ENCODE peak calls at places on chromosomes 16 and 17, in seven cellular contexts. Z is ELF-1; Q is kidney tubule cell; W is AG08395; I is KG1; D is HEK293T; S is activated T-helper 9 cell treated with anti-CD3 and anti-CD28 coated beads, Interleukin-2, amount 50 U/mL, for 16 hours. F is an unnamed sample.

GRCh38 chr16:61998460-61998859 is 37.8 kb downstream of the CDH8 start:
- DNase-seq in Z (no peak), Q (no peak), W (no peak), I (no peak), D (no peak), S (no peak), F (no peak)

GRCh38 chr17:66268247-66268927 is 34.0 kb upstream of the PRKCA start:
- DNase-seq in Z (no peak), Q (peak; percentile 75), W (peak; percentile 78), I (no peak), D (no peak), S (no peak), F (no peak)

GRCh38 chr17:44546711-44547606 is 10.3 kb upstream of the FZD2 start:
- DNase-seq in Z (no peak), Q (peak; percentile 45), W (peak; percentile 60), I (no peak), D (no peak), S (no peak), F (no peak)

GRCh38 chr17:39935896-39936295 is 8.4 kb downstream of the LRRC3C start:
- DNase-seq in Z (no peak), Q (no peak), W (no peak), I (no peak), D (no peak), S (no peak), F (no peak)

GRCh38 chr17:75909812-75910274 is 5.2 kb upstream of the MRPL38 start:
- DNase-seq in Z (no peak), Q (no peak), W (no peak), I (no peak), D (no peak), S (no peak), F (no peak)

GRCh38 chr17:80720624-80721577 is 176.3 kb downstream of the RPTOR start:
- DNase-seq in Z (no peak), Q (peak; percentile 86), W (no peak), I (no peak), D (no peak), S (peak; percentile 62), F (peak; percentile 31)

GRCh38 chr17:31869797-31870568 is 10.9 kb upstream of the COPRS start:
- DNase-seq in Z (no peak), Q (no peak), W (peak; percentile 8), I (no peak), D (no peak), S (no peak), F (no peak)

GRCh38 chr17:60352071-60352470 is 39.9 kb downstream of the USP32 start:
- DNase-seq in Z (no peak), Q (no peak), W (no peak), I (no peak), D (no peak), S (no peak), F (no peak)

GRCh38 chr16:3074860-3075545 is 9.6 kb downstream of the IL32 start:
- DNase-seq in Z (no peak), Q (no peak), W (no peak), I (peak; percentile 68), D (no peak), S (peak; percentile 69), F (no peak)

GRCh38 chr17:83092186-83092585 is 12.8 kb downstream of the METRNL start:
- DNase-seq in Z (no peak), Q (no peak), W (no peak), I (no peak), D (no peak), S (no peak), F (no peak)

GRCh38 chr16:87951550-87952538 is 610 bp downstream of the BANP start:
- DNase-seq in Z (peak; percentile 44), Q (peak; percentile 69), W (no peak), I (no peak), D (peak; percentile 25), S (no peak), F (no peak)

GRCh38 chr16:55041540-55042234 is 111.0 kb downstream of the IRX5 start:
- DNase-seq in Z (no peak), Q (no peak), W (no peak), I (no peak), D (no peak), S (no peak), F (no peak)

GRCh38 chr17:81026266-81027036 is 8.5 kb upstream of the BAIAP2 start:
- DNase-seq in Z (no peak), Q (no peak), W (no peak), I (no peak), D (no peak), S (no peak), F (no peak)

GRCh38 chr17:37608369-37609169 is 649 bp downstream of the SYNRG start:
- DNase-seq in Z (peak; percentile 69), Q (peak; percentile 57), W (peak; percentile 33), I (peak; percentile 76), D (peak; percentile 23), S (no peak), F (no peak)

GRCh38 chr17:64190468-64190867 is 60.5 kb upstream of the ERN1 start:
- DNase-seq in Z (no peak), Q (no peak), W (no peak), I (no peak), D (no peak), S (no peak), F (no peak)

GRCh38 chr17:40622509-40622928 is 25.1 kb downstream of the SMARCE1 start:
- DNase-seq in Z (no peak), Q (no peak), W (no peak), I (peak; percentile 15), D (no peak), S (no peak), F (no peak)

GRCh38 chr16:83404261-83404660 is 403.5 kb upstream of the HSBP1 start:
- DNase-seq in Z (no peak), Q (no peak), W (peak; percentile 5), I (no peak), D (no peak), S (no peak), F (no peak)

GRCh38 chr16:87550510-87550961 is 51.8 kb upstream of the JPH3 start:
- DNase-seq in Z (peak; percentile 78), Q (no peak), W (peak; percentile 57), I (no peak), D (peak; percentile 75), S (peak; percentile 43), F (peak; percentile 41)

GRCh38 chr17:79102214-79102613 is 27.6 kb downstream of the ENGASE start:
- DNase-seq in Z (no peak), Q (no peak), W (no peak), I (no peak), D (no peak), S (no peak), F (no peak)

GRCh38 chr17:77924757-77925336 is 33.7 kb upstream of the TNRC6C start:
- DNase-seq in Z (peak; percentile 78), Q (no peak), W (no peak), I (no peak), D (no peak), S (no peak), F (no peak)

GRCh38 chr16:19712418-19713058 is 5.5 kb downstream of the KNOP1 start:
- DNase-seq in Z (no peak), Q (no peak), W (no peak), I (no peak), D (no peak), S (no peak), F (no peak)

GRCh38 chr16:67101301-67101675 is 8.5 kb upstream of the PHAF1 start:
- DNase-seq in Z (no peak), Q (peak; percentile 58), W (peak; percentile 24), I (no peak), D (no peak), S (no peak), F (no peak)

GRCh38 chr17:46063239-46063638 is 64.2 kb downstream of the STH start:
- DNase-seq in Z (no peak), Q (peak; percentile 90), W (peak; percentile 85), I (no peak), D (no peak), S (no peak), F (no peak)

GRCh38 chr17:19928299-19928698 is 49.3 kb downstream of the AKAP10 start:
- DNase-seq in Z (no peak), Q (no peak), W (no peak), I (no peak), D (no peak), S (no peak), F (no peak)